ENCODE peak calls at places on chromosomes 6 and 20, in ten cellular contexts. V is SJSA1, P is astrocyte of the cerebellum, I is H1, X is sigmoid colon, O is tibial artery, K is astrocyte of the spinal cord, J is right atrium auricular region, L is HFF-Myc, R is iPS DF 6.9. M is an unnamed sample.

GRCh38 chr6:71388846-71389543 is 100.4 kb downstream of the OGFRL1 start:
- DNase-seq in P (no peak), R (no peak), J (no peak), X (no peak), I (no peak), O (no peak), K (no peak), L (no peak), V (no peak), M (no peak)

GRCh38 chr6:46651006-46651405 is 1.6 kb downstream of the CYP39A1 start:
- DNase-seq in K (no peak), R (no peak), O (no peak), I (no peak), P (no peak), J (no peak), L (no peak), V (no peak), X (no peak), M (no peak)

GRCh38 chr6:35967059-35967769 is 46.3 kb upstream of the SRPK1 start:
- DNase-seq in K (no peak), I (no peak), O (no peak), P (no peak), R (no peak), L (no peak), J (no peak), X (no peak), V (no peak), M (no peak)

GRCh38 chr6:7086488-7086887 is 21.3 kb upstream of the RREB1 start:
- DNase-seq in X (no peak), V (no peak), R (no peak), I (no peak), K (peak; percentile 29), L (no peak), P (no peak), O (no peak), J (no peak), M (no peak)

GRCh38 chr6:156660389-156660788 is 116.8 kb upstream of the ARID1B start:
- DNase-seq in P (no peak), X (no peak), J (no peak), L (no peak), O (no peak), K (no peak), V (no peak), R (no peak), I (no peak), M (no peak)

GRCh38 chr20:21529863-21530262 is 16.0 kb upstream of the NKX2-2 start:
- DNase-seq in X (no peak), J (no peak), L (no peak), V (no peak), R (no peak), I (no peak), K (no peak), P (no peak), O (no peak), M (no peak)

GRCh38 chr6:170107606-170108222 is 183.2 kb downstream of the DLL1 start:
- DNase-seq in V (no peak), O (peak; percentile 24), I (peak; percentile 24), L (no peak), R (no peak), K (no peak), X (peak; percentile 28), J (peak; percentile 43), P (no peak), M (no peak)

GRCh38 chr6:144659202-144659731 is 374.1 kb downstream of the UTRN start:
- DNase-seq in V (peak; percentile 63), I (no peak), K (peak; percentile 70), X (no peak), O (no peak), J (no peak), L (no peak), R (no peak), P (no peak), M (no peak)

GRCh38 chr6:33160728-33161323 is 31.4 kb downstream of the COL11A2 start:
- DNase-seq in I (no peak), R (no peak), L (peak; percentile 33), K (peak; percentile 89), V (peak; percentile 28), X (peak; percentile 90), O (no peak), P (peak; percentile 85), J (no peak), M (peak; percentile 44)

GRCh38 chr20:10790013-10790412 is 116.2 kb upstream of the JAG1 start:
- DNase-seq in O (no peak), L (no peak), K (no peak), V (no peak), R (no peak), I (no peak), P (no peak), J (no peak), X (no peak), M (no peak)

DNA sequence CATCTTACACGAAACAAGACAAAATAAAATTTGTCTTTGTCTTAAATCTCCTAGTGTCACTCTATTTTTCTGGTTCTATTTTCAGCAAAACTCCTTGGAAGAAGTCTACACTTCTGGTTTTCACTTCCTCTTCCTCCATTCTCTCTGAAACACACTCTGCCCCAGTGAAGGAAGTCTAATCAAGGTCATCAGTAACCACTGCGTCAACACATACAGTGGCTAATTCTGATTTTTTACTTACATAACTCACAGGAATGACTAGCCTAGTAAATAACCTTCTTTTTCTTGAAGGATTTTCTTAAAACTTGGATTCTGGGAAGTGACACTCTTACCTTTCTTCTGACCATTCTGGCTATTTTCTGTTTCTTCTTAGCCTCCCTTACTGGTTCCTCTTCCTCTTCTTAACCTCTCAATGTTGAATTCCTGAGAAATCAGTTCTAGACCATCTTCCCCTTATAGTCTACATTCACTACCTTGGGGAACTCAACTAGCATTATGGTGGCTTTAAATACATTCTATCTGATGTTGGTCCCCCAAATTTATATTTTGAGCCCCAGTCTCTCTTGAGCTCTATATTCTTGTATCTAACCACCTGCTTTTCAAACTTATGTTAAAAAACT is 37.5 kb downstream of the AIG1 start:
- DNase-seq in L (no peak), I (no peak), K (no peak), J (no peak), X (no peak), O (no peak), P (no peak), R (no peak), V (no peak), M (no peak)
- H3K4me3 ChIP-seq in L (no peak overlapping the region), I (no peak overlapping the region), K (no peak overlapping the region), J (no peak overlapping the region), X (no peak overlapping the region), O (no peak overlapping the region), P (no peak overlapping the region), R (no peak overlapping the region), V (no peak overlapping the region), M (no peak overlapping the region)

DNA sequence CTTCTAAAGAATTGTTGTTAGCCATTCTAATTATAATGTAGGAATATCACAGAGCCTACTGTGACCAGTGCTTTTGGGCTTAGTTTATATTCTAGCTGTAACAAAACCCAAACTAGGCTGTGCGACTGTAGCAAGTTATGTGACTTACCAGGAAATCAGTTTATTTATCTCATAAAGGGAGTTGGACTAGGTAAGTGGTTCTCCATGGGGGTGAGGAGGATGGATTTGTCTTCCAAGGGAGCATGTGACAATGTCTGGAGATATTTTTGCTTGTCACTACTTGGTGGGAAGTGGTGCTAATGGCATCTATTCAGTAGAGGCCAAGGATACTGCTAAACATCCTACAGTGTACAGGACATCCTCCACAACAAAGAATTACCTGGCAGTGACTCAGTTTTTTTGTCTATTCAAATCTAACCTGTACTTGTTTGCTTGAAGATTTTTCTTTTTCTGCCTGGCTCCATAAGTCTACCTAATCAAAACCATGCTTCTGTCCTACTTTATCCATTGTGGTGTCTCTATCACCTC is 32.5 kb downstream of the ZFAND3 start:
- DNase-seq in O (no peak), P (no peak), L (no peak), X (no peak), J (no peak), R (no peak), V (no peak), I (no peak), K (no peak), M (no peak)
- H3K4me3 ChIP-seq in O (no peak overlapping the region), P (no peak overlapping the region), L (no peak overlapping the region), X (no peak overlapping the region), J (no peak overlapping the region), R (no peak overlapping the region), V (no peak overlapping the region), I (no peak overlapping the region), K (no peak overlapping the region), M (no peak overlapping the region)

DNA sequence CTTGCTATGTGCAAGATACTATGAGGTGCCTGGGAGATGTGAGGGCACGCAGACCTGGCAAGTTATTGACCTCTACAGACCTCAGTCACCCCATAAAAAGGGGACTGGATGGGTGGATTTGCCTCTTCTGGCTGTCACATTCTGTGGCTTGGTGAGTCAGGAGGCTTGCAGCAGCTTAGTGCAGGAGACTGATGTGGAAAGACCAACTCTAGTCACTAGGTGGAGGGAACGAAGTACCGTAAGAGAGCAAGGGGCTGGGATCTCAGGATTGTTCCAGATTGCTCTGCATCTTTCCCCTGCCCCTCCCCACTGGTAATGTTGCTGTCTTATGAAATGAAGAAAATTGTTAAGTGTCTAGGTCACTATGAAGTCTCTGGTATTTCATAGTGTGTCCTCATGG is 3.3 kb downstream of the MAPRE1 start:
- DNase-seq in L (peak; percentile 37), O (no peak), R (no peak), P (peak; percentile 16), K (peak; percentile 66), I (no peak), V (peak; percentile 30), X (no peak), J (no peak), M (peak; percentile 39)
- H3K4me3 ChIP-seq in L (no peak overlapping the region), O (no peak overlapping the region), R (no peak overlapping the region), P (no peak overlapping the region), K (no peak overlapping the region), I (no peak overlapping the region), V (no peak overlapping the region), X (no peak overlapping the region), J (no peak overlapping the region), M (peak overlapping the region; percentile 3)

GRCh38 chr20:43916875-43917371 is 2.3 kb downstream of the TOX2 start:
- DNase-seq in O (peak; percentile 50), L (no peak), V (no peak), J (no peak), X (no peak), K (peak; percentile 16), I (no peak), R (no peak), P (no peak), M (no peak)

GRCh38 chr20:43919686-43920403 is 5.2 kb downstream of the TOX2 start:
- DNase-seq in I (no peak), L (no peak), R (no peak), P (no peak), J (no peak), X (no peak), K (no peak), O (no peak), V (no peak), M (no peak)

GRCh38 chr20:43915209-43916072 is 789 bp downstream of the TOX2 start:
- DNase-seq in L (no peak), O (peak; percentile 63), V (peak; percentile 69), K (peak; percentile 18), R (no peak), P (no peak), J (no peak), I (peak; percentile 78), X (no peak), M (no peak)

GRCh38 chr20:43916073-43916874 is 1.6 kb downstream of the TOX2 start:
- DNase-seq in V (peak; percentile 68), K (peak; percentile 25), L (no peak), X (no peak), R (no peak), I (no peak), P (no peak), O (peak; percentile 60), J (no peak), M (no peak)

DNA sequence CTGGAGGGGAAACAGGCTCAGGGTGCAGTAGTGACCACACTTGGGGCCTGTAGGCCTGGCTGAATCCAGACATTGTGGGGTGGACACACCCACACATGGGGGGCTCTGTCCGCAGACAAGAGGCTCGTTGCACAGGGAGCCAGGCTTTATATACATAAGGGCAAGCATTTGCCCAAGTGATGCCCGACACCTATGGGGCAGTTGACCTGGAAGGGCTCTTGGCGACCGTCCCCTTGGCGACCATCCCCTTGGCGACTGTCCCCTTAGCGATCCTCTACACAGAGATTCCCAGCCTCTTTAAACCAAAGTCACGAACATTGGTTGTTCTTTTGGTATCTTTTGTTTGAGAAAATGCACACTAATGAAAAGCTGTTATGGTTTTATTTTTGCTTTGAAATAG is 2.7 kb downstream of the TOX2 start:
- DNase-seq in O (peak; percentile 31), R (no peak), L (no peak), K (no peak), J (no peak), X (no peak), V (no peak), I (no peak), P (no peak), M (no peak)
- H3K4me3 ChIP-seq in O (no peak overlapping the region), R (no peak overlapping the region), L (no peak overlapping the region), K (no peak overlapping the region), J (no peak overlapping the region), X (no peak overlapping the region), V (peak overlapping the region; percentile 61), I (no peak overlapping the region), P (peak overlapping the region; percentile 59), M (peak overlapping the region; percentile 80)

M was measured in AG04450.